ENCODE peak calls at places on chromosome 15, in nine cellular contexts. Q is astrocyte; F is stimulated activated CD8-positive, alpha-beta memory T cell treated with anti-CD3 and anti-CD28 coated beads, Interleukin-4, amount 100 ng/mL, for 4 hours; Z is anterior cingulate cortex; E is OCI-LY7; W is fibroblast of lung; A is astrocyte of the spinal cord; B is fibroblast of the aortic adventitia; X is activated CD8-positive, alpha-beta memory T cell treated with anti-CD3 and anti-CD28 coated beads for 48 hours. P is an unnamed sample.

GRCh38 chr15:37891754-37892368 is 42.6 kb upstream of the TMCO5A start:
- DNase-seq in B (peak), W (peak), E (peak), X (no peak), Q (peak), A (peak), F (no peak), Z (no peak), P (peak)

GRCh38 chr15:95501865-95502264 is 828.6 kb upstream of the NR2F2 start:
- DNase-seq in B (no peak), F (no peak), A (no peak), X (no peak), Z (no peak), Q (no peak), E (no peak), W (peak), P (no peak)

GRCh38 chr15:94164202-94164807 is 67.1 kb upstream of the MCTP2 start:
- DNase-seq in Q (no peak), E (peak), Z (no peak), F (peak), B (peak), A (peak), W (peak), X (peak), P (peak)

GRCh38 chr15:83559310-83559966 is 94.5 kb upstream of the ADAMTSL3 start:
- DNase-seq in E (peak), W (peak), B (peak), A (peak), Q (peak), Z (no peak), X (no peak), F (no peak), P (peak)

GRCh38 chr15:83398591-83398990 is 48.5 kb upstream of the SH3GL3 start:
- DNase-seq in B (peak), A (peak), X (no peak), F (no peak), W (peak), Z (no peak), E (no peak), Q (peak), P (no peak)

GRCh38 chr15:67240235-67241131 is 14.0 kb downstream of the AAGAB start:
- DNase-seq in A (no peak), W (no peak), E (peak), Q (no peak), B (no peak), X (no peak), F (no peak), Z (no peak), P (peak)

GRCh38 chr15:52336530-52336929 is 40.9 kb upstream of the MYO5C start:
- DNase-seq in Q (no peak), X (no peak), A (no peak), F (no peak), E (peak), B (no peak), Z (no peak), W (no peak), P (no peak)

GRCh38 chr15:92383528-92384326 is 10.0 kb upstream of the ST8SIA2 start:
- DNase-seq in Q (no peak), W (no peak), X (no peak), E (no peak), B (no peak), Z (no peak), F (no peak), A (no peak), P (no peak)

GRCh38 chr15:39990706-39991105 is 48.3 kb downstream of the SRP14 start:
- DNase-seq in A (no peak), F (no peak), W (no peak), B (no peak), Z (no peak), X (no peak), E (no peak), Q (no peak), P (no peak)

GRCh38 chr15:92527197-92527596 is 128.4 kb downstream of the FAM174B start:
- DNase-seq in W (peak), E (no peak), Q (no peak), F (no peak), Z (no peak), A (peak), X (no peak), B (no peak), P (peak)

GRCh38 chr15:51281368-51281967 is 56.9 kb downstream of the CYP19A1 start:
- DNase-seq in F (no peak), W (peak), X (no peak), B (peak), E (peak), A (peak), Q (no peak), Z (peak), P (peak)

GRCh38 chr15:76674883-76675282 is 230.3 kb downstream of the SCAPER start:
- DNase-seq in F (no peak), B (peak), X (no peak), Z (no peak), W (peak), A (peak), E (no peak), Q (peak), P (no peak)

GRCh38 chr15:89326316-89326715 is 8.3 kb downstream of the POLG start:
- DNase-seq in F (no peak), E (peak), X (no peak), W (no peak), B (no peak), Q (no peak), Z (no peak), A (no peak), P (no peak)

GRCh38 chr15:60514261-60514881 is 35.4 kb upstream of the ICE2 start:
- DNase-seq in B (no peak), A (no peak), Z (no peak), Q (no peak), E (no peak), W (no peak), F (no peak), X (no peak), P (no peak)

GRCh38 chr15:74179101-74179841 is 5.8 kb downstream of the ISLR start:
- DNase-seq in B (peak), X (no peak), Z (no peak), Q (peak), W (peak), F (no peak), E (no peak), A (peak), P (no peak)

GRCh38 chr15:48221885-48222284 is 15.8 kb downstream of the SLC12A1 start:
- DNase-seq in E (no peak), A (peak), X (no peak), W (no peak), F (no peak), B (peak), Q (no peak), Z (no peak), P (no peak)

GRCh38 chr15:32909431-32909830 is 191.6 kb downstream of the GREM1 start:
- DNase-seq in E (peak), Q (peak), Z (no peak), X (no peak), A (peak), B (peak), F (no peak), W (peak), P (no peak)

P was measured in RPMI8226.